ENCODE peak calls at places on chromosomes 1 and 21, in eight cellular contexts. L is ovary, I is HepG2, P is stomach, R is NB4, F is endothelial cell of umbilical vein, W is heart left ventricle, N is HCT116. E is an unnamed sample.

GRCh38 chr1:208030320-208031091 is 119.6 kb upstream of the CD34 start:
- DNase-seq in L (peak; percentile 84), I (no peak), P (no peak), R (no peak), F (peak; percentile 65), W (peak; percentile 70), N (no peak), E (no peak)

GRCh38 chr1:14487671-14488070 is 110.8 kb upstream of the KAZN start:
- DNase-seq in L (no peak), I (no peak), P (no peak), R (no peak), F (no peak), W (no peak), N (no peak), E (no peak)

GRCh38 chr1:243483952-243484351 is 228.1 kb downstream of the SDCCAG8 start:
- DNase-seq in L (no peak), I (no peak), P (no peak), R (no peak), F (no peak), W (no peak), N (no peak), E (peak; percentile 78)

GRCh38 chr1:161122967-161123366 is 5.1 kb downstream of the NIT1 start:
- DNase-seq in L (no peak), I (no peak), P (no peak), R (no peak), F (no peak), W (no peak), N (no peak), E (no peak)

GRCh38 chr1:204443260-204443619 is 31.6 kb upstream of the PPP1R15B start:
- DNase-seq in L (no peak), I (no peak), P (peak; percentile 72), R (no peak), F (no peak), W (no peak), N (no peak), E (no peak)

GRCh38 chr1:47931395-47931794 is 65.8 kb downstream of the TRABD2B start:
- DNase-seq in L (no peak), I (peak; percentile 71), P (peak; percentile 60), R (peak; percentile 25), F (peak; percentile 39), W (no peak), N (peak; percentile 19), E (no peak)

GRCh38 chr1:151995774-151996173 is 2.1 kb upstream of the S100A10 start:
- DNase-seq in L (no peak), I (no peak), P (no peak), R (no peak), F (no peak), W (no peak), N (no peak), E (no peak)

GRCh38 chr1:2259668-2260392 is 31.7 kb downstream of the SKI start:
- DNase-seq in L (no peak), I (no peak), P (no peak), R (no peak), F (no peak), W (no peak), N (no peak), E (no peak)

GRCh38 chr1:119948342-119949214 is 52.3 kb upstream of the ADAM30 start:
- DNase-seq in L (peak; percentile 88), I (peak; percentile 45), P (peak; percentile 83), R (peak; percentile 78), F (peak; percentile 79), W (peak; percentile 73), N (peak; percentile 29), E (peak; percentile 76)

GRCh38 chr1:80607064-80607463 is 1193.7 kb upstream of the ADGRL2 start:
- DNase-seq in L (no peak), I (no peak), P (no peak), R (no peak), F (no peak), W (no peak), N (no peak), E (no peak)

GRCh38 chr21:44423312-44423821 is 31.9 kb upstream of the LRRC3 start:
- DNase-seq in L (peak; percentile 12), I (no peak), P (no peak), R (no peak), F (no peak), W (peak; percentile 11), N (no peak), E (peak; percentile 35)

GRCh38 chr1:228445867-228446584 is 29.4 kb upstream of the TRIM17 start:
- DNase-seq in L (peak; percentile 54), I (no peak), P (no peak), R (peak; percentile 22), F (peak; percentile 16), W (no peak), N (no peak), E (no peak)

GRCh38 chr1:232271991-232272589 is 357.8 kb downstream of the SIPA1L2 start:
- DNase-seq in L (no peak), I (no peak), P (no peak), R (peak; percentile 92), F (no peak), W (no peak), N (no peak), E (no peak)

GRCh38 chr1:53656062-53656915 is 82.7 kb downstream of the GLIS1 start:
- DNase-seq in L (peak; percentile 4), I (no peak), P (no peak), R (no peak), F (no peak), W (no peak), N (no peak), E (no peak)

GRCh38 chr1:145994391-145995120 is 1.8 kb downstream of the TXNIP start:
- DNase-seq in L (no peak), I (no peak), P (peak; percentile 43), R (peak; percentile 44), F (no peak), W (no peak), N (no peak), E (no peak)
- TF ChIP-seq POLR2A in L (no peak), I (no peak), P (no peak), R (no peak), F (no peak), W (peak; percentile 39), N (no peak), E (peak; percentile 33)

GRCh38 chr1:24085546-24085945 is 26.4 kb downstream of the MYOM3 start:
- DNase-seq in L (no peak), I (no peak), P (no peak), R (no peak), F (no peak), W (no peak), N (no peak), E (no peak)

GRCh38 chr1:24082372-24082771 is 29.6 kb downstream of the MYOM3 start:
- DNase-seq in L (no peak), I (no peak), P (no peak), R (no peak), F (no peak), W (no peak), N (no peak), E (no peak)

GRCh38 chr1:24086466-24086865 is 25.5 kb downstream of the MYOM3 start:
- DNase-seq in L (no peak), I (no peak), P (no peak), R (no peak), F (no peak), W (no peak), N (no peak), E (no peak)

GRCh38 chr1:24085007-24085406 is 26.9 kb downstream of the MYOM3 start:
- DNase-seq in L (no peak), I (no peak), P (no peak), R (no peak), F (no peak), W (no peak), N (no peak), E (no peak)

DNA sequence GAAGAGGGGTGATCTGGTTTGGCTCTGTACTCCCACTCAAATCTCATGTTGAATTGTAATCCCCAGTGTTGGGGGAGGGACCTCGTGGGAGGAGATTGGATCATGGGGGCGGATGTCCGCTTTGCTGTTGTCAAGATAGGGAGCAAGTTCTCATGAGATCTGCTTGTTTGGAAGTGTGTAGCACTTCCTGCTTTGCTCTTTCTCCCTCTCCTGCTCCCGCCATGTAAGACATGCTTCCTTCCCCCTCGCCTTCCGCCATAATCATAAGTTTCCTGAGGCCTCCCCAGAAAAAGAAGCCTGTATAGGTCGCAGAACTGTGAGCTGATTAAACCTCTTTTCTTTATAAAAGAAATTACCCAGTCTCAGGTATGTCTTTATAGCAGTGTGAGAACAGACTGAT is 27.9 kb downstream of the MYOM3 start:
- DNase-seq in L (no peak), I (no peak), P (no peak), R (no peak), F (no peak), W (no peak), N (no peak), E (no peak)
- H3K4me3 ChIP-seq in L (no peak overlapping the region), I (no peak overlapping the region), P (no peak overlapping the region), R (no peak overlapping the region), F (no peak overlapping the region), W (no peak overlapping the region), N (no peak overlapping the region), E (no peak overlapping the region)

GRCh38 chr21:33708874-33709273 is 66.6 kb downstream of the ITSN1 start:
- DNase-seq in L (no peak), I (no peak), P (no peak), R (no peak), F (no peak), W (no peak), N (no peak), E (no peak)

GRCh38 chr21:33707846-33708245 is 65.5 kb downstream of the ITSN1 start:
- DNase-seq in L (no peak), I (no peak), P (no peak), R (no peak), F (no peak), W (no peak), N (no peak), E (no peak)

DNA sequence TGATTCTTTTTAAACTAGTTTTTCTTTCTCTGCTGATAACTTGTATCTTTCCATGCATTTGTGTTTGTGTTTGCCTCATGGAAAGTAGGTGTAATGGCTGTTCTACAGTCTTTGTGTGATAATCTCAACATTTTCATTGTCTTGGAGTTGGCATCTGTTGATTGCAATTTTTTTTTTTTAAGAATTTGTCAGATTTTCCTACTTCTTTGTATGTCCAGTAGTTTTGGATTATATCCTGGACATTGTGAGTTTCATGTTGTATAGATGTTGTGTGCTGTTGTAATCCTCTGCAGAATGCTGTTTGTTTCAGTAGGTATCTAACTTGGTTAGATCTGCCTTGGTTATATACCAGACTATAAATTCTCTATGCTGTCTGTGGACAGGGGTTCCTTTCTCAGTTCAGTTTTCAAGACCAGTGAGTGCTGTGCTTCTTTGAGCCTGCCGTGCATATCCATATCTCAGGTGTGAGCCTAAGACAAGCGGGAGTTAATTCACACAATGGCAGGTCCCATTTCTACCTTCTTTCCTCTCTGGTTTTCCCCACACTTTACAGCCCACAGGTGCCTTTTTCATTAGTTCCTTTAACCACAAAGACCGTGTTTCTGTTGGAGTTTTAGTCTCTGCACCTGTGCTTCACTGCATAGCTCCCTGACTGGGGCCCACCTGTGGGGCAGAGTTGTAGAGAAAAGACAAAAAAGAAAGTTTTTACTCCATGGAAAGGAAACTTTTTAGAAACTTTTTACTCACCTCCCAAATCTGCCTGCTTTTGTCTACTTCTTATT is 69.9 kb downstream of the ITSN1 start:
- DNase-seq in L (no peak), I (no peak), P (no peak), R (no peak), F (peak; percentile 43), W (no peak), N (no peak), E (no peak)
- TF ChIP-seq CTCF in L (no peak), I (no peak), P (no peak), R (no peak), F (no peak), W (no peak), N (no peak), E (no peak)

GRCh38 chr1:234610061-234610581 is at the start of gene IRF2BP2:
- DNase-seq in L (peak; percentile 90), I (peak; percentile 68), P (peak; percentile 85), R (peak; percentile 89), F (peak; percentile 87), W (peak; percentile 88), N (peak; percentile 63), E (peak; percentile 90)
- TF ChIP-seq POLR2A in L (peak; percentile 72), I (no peak), P (no peak), R (no peak), F (peak; percentile 86), W (peak; percentile 90), N (peak; percentile 74), E (peak; percentile 90)

E was measured in right lobe of liver.